ENCODE peak calls at places on chromosomes 3 and 15, in six cellular contexts. E is HCT116, T is prostate gland, L is heart left ventricle, F is A549, G is HepG2. P is an unnamed sample.
A peak's percentile ranks its signal among the peaks of the same experiment; 100 is the strongest.

GRCh38 chr15:68871507-68871906 is 50.8 kb upstream of the ANP32A start:
- DNase-seq in E (no peak), T (no peak), L (no peak), F (no peak), G (no peak), P (no peak)

GRCh38 chr3:9659849-9660248 is 10.5 kb downstream of the MTMR14 start:
- DNase-seq in E (no peak), T (no peak), L (no peak), F (no peak), G (no peak), P (no peak)

GRCh38 chr15:89067751-89068150 is 20.5 kb upstream of the ABHD2 start:
- DNase-seq in E (no peak), T (no peak), L (no peak), F (no peak), G (no peak), P (no peak)

GRCh38 chr15:85545757-85546156 is 165.4 kb downstream of the AKAP13 start:
- DNase-seq in E (no peak), T (no peak), L (no peak), F (no peak), G (no peak), P (no peak)

GRCh38 chr3:115512565-115513410 is 110.5 kb upstream of the GAP43 start:
- DNase-seq in E (no peak), T (no peak), L (no peak), F (peak; percentile 13), G (no peak), P (peak; percentile 79)

GRCh38 chr15:92429378-92430066 is 35.8 kb downstream of the ST8SIA2 start:
- DNase-seq in E (peak; percentile 18), T (no peak), L (no peak), F (peak; percentile 72), G (no peak), P (peak; percentile 56)

GRCh38 chr3:59251899-59252298 is 202.1 kb upstream of the CFAP20DC start:
- DNase-seq in E (no peak), T (no peak), L (no peak), F (no peak), G (no peak), P (no peak)

GRCh38 chr15:70505411-70505919 is 257.9 kb downstream of the UACA start:
- DNase-seq in E (peak; percentile 75), T (peak; percentile 48), L (no peak), F (peak; percentile 85), G (peak; percentile 29), P (no peak)

GRCh38 chr15:101045236-101045646 is 126.1 kb downstream of the LRRK1 start:
- DNase-seq in E (no peak), T (no peak), L (peak; percentile 23), F (no peak), G (no peak), P (no peak)

GRCh38 chr3:195065142-195065863 is 205.7 kb downstream of the XXYLT1 start:
- DNase-seq in E (no peak), T (no peak), L (peak; percentile 52), F (no peak), G (no peak), P (no peak)

GRCh38 chr3:136938334-136938733 is 19.4 kb upstream of the IL20RB start:
- DNase-seq in E (no peak), T (no peak), L (no peak), F (no peak), G (no peak), P (no peak)

GRCh38 chr3:65783117-65783516 is 255.6 kb downstream of the MAGI1 start:
- DNase-seq in E (no peak), T (no peak), L (no peak), F (no peak), G (no peak), P (no peak)

GRCh38 chr3:42728056-42728455 is 25.5 kb upstream of the HHATL start:
- DNase-seq in E (no peak), T (no peak), L (peak; percentile 51), F (no peak), G (no peak), P (no peak)

GRCh38 chr3:58351920-58352319 is 19.2 kb downstream of the PXK start:
- DNase-seq in E (no peak), T (no peak), L (no peak), F (no peak), G (no peak), P (peak; percentile 12)

GRCh38 chr3:128369106-128369708 is 97.5 kb downstream of the DNAJB8 start:
- DNase-seq in E (no peak), T (peak; percentile 62), L (no peak), F (no peak), G (no peak), P (no peak)

GRCh38 chr15:67133738-67134576 is 68.6 kb downstream of the SMAD3 start:
- DNase-seq in E (no peak), T (no peak), L (peak; percentile 61), F (peak; percentile 47), G (no peak), P (no peak)

GRCh38 chr3:50525987-50526386 is 22.6 kb upstream of the CACNA2D2 start:
- DNase-seq in E (peak; percentile 22), T (no peak), L (peak; percentile 35), F (peak; percentile 40), G (peak; percentile 25), P (no peak)

GRCh38 chr3:32321095-32321835 is 70.4 kb upstream of the CMTM7 start:
- DNase-seq in E (no peak), T (no peak), L (no peak), F (no peak), G (no peak), P (no peak)

GRCh38 chr3:25870452-25870851 is 80.6 kb downstream of the OXSM start:
- DNase-seq in E (no peak), T (no peak), L (no peak), F (no peak), G (no peak), P (no peak)

GRCh38 chr3:32640939-32641725 is 43.9 kb upstream of the CNOT10 start:
- DNase-seq in E (no peak), T (no peak), L (peak; percentile 46), F (no peak), G (no peak), P (no peak)

GRCh38 chr15:101028772-101029438 is 109.7 kb downstream of the LRRK1 start:
- DNase-seq in E (no peak), T (no peak), L (no peak), F (no peak), G (no peak), P (no peak)

GRCh38 chr15:66625974-66626373 is 60.2 kb upstream of the LCTL start:
- DNase-seq in E (no peak), T (no peak), L (no peak), F (no peak), G (no peak), P (no peak)

GRCh38 chr15:88834211-88834812 is 31.1 kb downstream of the ACAN start:
- DNase-seq in E (peak; percentile 22), T (no peak), L (peak; percentile 26), F (peak; percentile 57), G (no peak), P (peak; percentile 43)

GRCh38 chr3:139074565-139075115 is 29.9 kb upstream of the PRR23C start:
- DNase-seq in E (no peak), T (no peak), L (no peak), F (no peak), G (no peak), P (no peak)

GRCh38 chr15:71781179-71781964 is 29.0 kb upstream of the NR2E3 start:
- DNase-seq in E (no peak), T (no peak), L (no peak), F (no peak), G (no peak), P (no peak)

GRCh38 chr3:25973111-25973510 is 183.2 kb downstream of the OXSM start:
- DNase-seq in E (no peak), T (no peak), L (no peak), F (no peak), G (no peak), P (no peak)

GRCh38 chr3:40143283-40144090 is 166.0 kb upstream of the EIF1B start:
- DNase-seq in E (no peak), T (no peak), L (no peak), F (no peak), G (no peak), P (no peak)

GRCh38 chr3:36891651-36892268 is 53.1 kb downstream of the TRANK1 start:
- DNase-seq in E (no peak), T (no peak), L (peak; percentile 62), F (no peak), G (no peak), P (no peak)

GRCh38 chr15:60933914-60934885 is 294.9 kb downstream of the RORA start:
- DNase-seq in E (no peak), T (no peak), L (no peak), F (no peak), G (no peak), P (peak; percentile 37)

DNA sequence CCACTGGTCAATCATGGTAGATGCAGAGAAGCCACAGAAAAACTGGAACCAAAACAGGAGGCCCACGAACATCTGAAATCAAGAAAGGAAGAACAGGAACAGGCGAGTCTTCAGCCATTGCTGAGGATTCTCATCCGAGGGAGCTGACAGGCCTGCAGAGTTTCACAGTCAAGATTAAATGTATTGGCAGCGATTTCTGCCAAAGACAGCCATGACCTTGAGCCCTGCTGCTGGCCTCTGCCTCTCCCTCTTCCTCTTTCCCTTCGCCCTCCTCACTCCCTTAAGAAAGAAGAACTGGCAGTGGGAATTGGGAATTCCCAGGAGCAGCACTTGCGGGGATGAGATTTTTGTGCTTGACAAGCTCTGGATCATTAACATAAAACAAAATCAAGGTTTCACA is 179.7 kb downstream of the ATP10A start:
- DNase-seq in E (no peak), T (no peak), L (no peak), F (no peak), G (no peak), P (no peak)
- H3K9me3 ChIP-seq in E (peaks cover 30% of the 10 kb centered on the region), T (no peaks in the 10 kb centered on the region), L (no peaks in the 10 kb centered on the region), F (no peaks in the 10 kb centered on the region), G (peaks cover 4% of the 10 kb centered on the region), P (peaks cover 10% of the 10 kb centered on the region)

GRCh38 chr3:71229905-71230657 is 353.4 kb downstream of the FOXP1 start:
- DNase-seq in E (no peak), T (no peak), L (no peak), F (no peak), G (no peak), P (no peak)
- H3K4me1 ChIP-seq in E (no peaks in the 10 kb centered on the region), T (no peaks in the 10 kb centered on the region), L (peaks cover 27% of the 10 kb centered on the region), F (peaks cover 3% of the 10 kb centered on the region), G (peaks cover 23% of the 10 kb centered on the region), P (no peaks in the 10 kb centered on the region)

DNA sequence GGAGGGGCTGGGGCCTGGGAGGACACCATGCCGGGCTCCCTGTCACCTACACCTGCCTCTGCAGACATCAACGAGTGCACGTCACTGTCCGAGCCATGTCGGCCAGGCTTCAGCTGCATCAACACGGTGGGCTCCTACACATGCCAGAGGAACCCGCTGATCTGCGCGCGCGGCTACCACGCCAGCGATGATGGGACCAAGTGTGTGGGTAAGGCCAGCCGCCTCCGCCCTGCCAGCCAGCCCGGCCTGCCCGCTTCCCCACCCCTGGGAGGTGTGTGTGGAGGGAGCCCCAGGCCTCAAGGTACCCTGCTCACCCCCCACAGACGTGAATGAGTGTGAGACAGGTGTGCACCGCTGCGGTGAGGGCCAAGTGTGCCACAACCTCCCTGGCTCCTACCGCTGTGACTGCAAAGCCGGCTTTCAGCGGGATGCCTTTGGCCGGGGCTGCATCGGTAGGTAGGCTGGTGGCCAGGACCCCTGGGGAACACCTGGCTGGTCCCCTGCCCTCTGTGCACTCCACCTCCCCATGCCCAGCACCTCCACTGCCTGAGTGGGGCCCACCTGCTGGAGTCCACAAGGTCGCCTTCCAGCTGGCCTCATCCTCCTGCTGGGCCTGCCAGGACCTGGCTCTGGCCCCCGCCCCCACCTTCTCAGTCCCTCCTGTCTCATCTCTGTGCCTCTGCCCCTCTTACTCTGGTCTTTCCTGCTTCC is 80.1 kb downstream of the FBLN2 start:
- DNase-seq in E (no peak), T (no peak), L (no peak), F (no peak), G (no peak), P (no peak)
- H3K4me3 ChIP-seq in E (no peak overlapping the region), T (no peak overlapping the region), L (no peak overlapping the region), F (no peak overlapping the region), G (no peak overlapping the region), P (no peak overlapping the region)

GRCh38 chr3:53975382-53975781 is 83.7 kb upstream of the SELENOK start:
- DNase-seq in E (no peak), T (no peak), L (no peak), F (no peak), G (no peak), P (no peak)
- H3K9me3 ChIP-seq in E (no peaks in the 10 kb centered on the region), T (no peaks in the 10 kb centered on the region), L (peaks cover 2% of the 10 kb centered on the region), F (no peaks in the 10 kb centered on the region), G (peaks cover 21% of the 10 kb centered on the region), P (no peaks in the 10 kb centered on the region)

P was measured in HAP-1.